ENCODE peak calls at places on chromosomes 2 and 18, in four cellular contexts. One of them, this sample, is unnamed. For H3K27me3 and H3K9me3, the result is how much of the 10 kb centered on the place peaks cover.

GRCh38 chr2:112881217-112882000 is 29.6 kb upstream of the IL37 start:
- DNase-seq in SJSA1: peak
- DNase-seq in neural progenitor cell: no peak
- DNase-seq in upper lobe of right lung: no peak
- DNase-seq in this sample: no peak

GRCh38 chr2:32464441-32464840 is 107.6 kb downstream of the BIRC6 start:
- DNase-seq in SJSA1: no peak
- DNase-seq in neural progenitor cell: no peak
- DNase-seq in upper lobe of right lung: no peak
- DNase-seq in this sample: no peak

GRCh38 chr2:11343626-11344341 is 652 bp downstream of the ROCK2 start:
- DNase-seq in SJSA1: peak
- DNase-seq in neural progenitor cell: peak
- DNase-seq in upper lobe of right lung: peak
- DNase-seq in this sample: peak

GRCh38 chr18:62485684-62486083 is 37.1 kb upstream of the ZCCHC2 start:
- DNase-seq in SJSA1: no peak
- DNase-seq in neural progenitor cell: no peak
- DNase-seq in upper lobe of right lung: no peak
- DNase-seq in this sample: no peak

GRCh38 chr2:199458806-199459285 is 1.1 kb upstream of the SATB2 start:
- DNase-seq in SJSA1: no peak
- DNase-seq in neural progenitor cell: no peak
- DNase-seq in upper lobe of right lung: no peak
- DNase-seq in this sample: no peak

GRCh38 chr2:12076810-12077209 is 330.4 kb downstream of the LPIN1 start:
- DNase-seq in SJSA1: no peak
- DNase-seq in neural progenitor cell: no peak
- DNase-seq in upper lobe of right lung: no peak
- DNase-seq in this sample: no peak

GRCh38 chr2:95025406-95026319 is at the start of gene MAL:
- DNase-seq in SJSA1: no peak
- DNase-seq in neural progenitor cell: peak
- DNase-seq in upper lobe of right lung: no peak
- DNase-seq in this sample: peak

GRCh38 chr18:12750076-12750707 is 47.4 kb downstream of the PSMG2 start:
- DNase-seq in SJSA1: no peak
- DNase-seq in neural progenitor cell: no peak
- DNase-seq in upper lobe of right lung: no peak
- DNase-seq in this sample: no peak

GRCh38 chr2:8533923-8534322 is 147.9 kb upstream of the ID2 start:
- DNase-seq in SJSA1: no peak
- DNase-seq in neural progenitor cell: no peak
- DNase-seq in upper lobe of right lung: no peak
- DNase-seq in this sample: no peak

GRCh38 chr2:8535821-8536685 is 145.8 kb upstream of the ID2 start:
- DNase-seq in SJSA1: no peak
- DNase-seq in neural progenitor cell: no peak
- DNase-seq in upper lobe of right lung: peak
- DNase-seq in this sample: no peak

GRCh38 chr2:8534729-8535397 is 147.0 kb upstream of the ID2 start:
- DNase-seq in SJSA1: no peak
- DNase-seq in neural progenitor cell: no peak
- DNase-seq in upper lobe of right lung: peak
- DNase-seq in this sample: no peak

GRCh38 chr2:8535398-8535755 is 146.5 kb upstream of the ID2 start:
- DNase-seq in SJSA1: no peak
- DNase-seq in neural progenitor cell: no peak
- DNase-seq in upper lobe of right lung: no peak
- DNase-seq in this sample: no peak

GRCh38 chr2:8534386-8534728 is 147.5 kb upstream of the ID2 start:
- DNase-seq in SJSA1: no peak
- DNase-seq in neural progenitor cell: no peak
- DNase-seq in upper lobe of right lung: no peak
- DNase-seq in this sample: no peak
- H3K27ac ChIP-seq in SJSA1: no peak
- H3K27ac ChIP-seq in neural progenitor cell: no peak
- H3K27ac ChIP-seq in upper lobe of right lung: peak
- H3K27ac ChIP-seq in this sample: no peak

GRCh38 chr2:219058541-219059374 is 2.0 kb downstream of the IHH start:
- DNase-seq in SJSA1: no peak
- DNase-seq in neural progenitor cell: peak
- DNase-seq in upper lobe of right lung: peak
- DNase-seq in this sample: no peak
- H3K27me3 ChIP-seq in SJSA1: half or more
- H3K27me3 ChIP-seq in neural progenitor cell: half or more
- H3K27me3 ChIP-seq in upper lobe of right lung: half or more
- H3K27me3 ChIP-seq in this sample: half or more

GRCh38 chr18:906416-907170 is 1.9 kb downstream of the ADCYAP1 start:
- DNase-seq in SJSA1: no peak
- DNase-seq in neural progenitor cell: peak
- DNase-seq in upper lobe of right lung: no peak
- DNase-seq in this sample: peak
- H3K9me3 ChIP-seq in SJSA1: under half
- H3K9me3 ChIP-seq in neural progenitor cell: under half
- H3K9me3 ChIP-seq in upper lobe of right lung: under half
- H3K9me3 ChIP-seq in this sample: under half

DNA sequence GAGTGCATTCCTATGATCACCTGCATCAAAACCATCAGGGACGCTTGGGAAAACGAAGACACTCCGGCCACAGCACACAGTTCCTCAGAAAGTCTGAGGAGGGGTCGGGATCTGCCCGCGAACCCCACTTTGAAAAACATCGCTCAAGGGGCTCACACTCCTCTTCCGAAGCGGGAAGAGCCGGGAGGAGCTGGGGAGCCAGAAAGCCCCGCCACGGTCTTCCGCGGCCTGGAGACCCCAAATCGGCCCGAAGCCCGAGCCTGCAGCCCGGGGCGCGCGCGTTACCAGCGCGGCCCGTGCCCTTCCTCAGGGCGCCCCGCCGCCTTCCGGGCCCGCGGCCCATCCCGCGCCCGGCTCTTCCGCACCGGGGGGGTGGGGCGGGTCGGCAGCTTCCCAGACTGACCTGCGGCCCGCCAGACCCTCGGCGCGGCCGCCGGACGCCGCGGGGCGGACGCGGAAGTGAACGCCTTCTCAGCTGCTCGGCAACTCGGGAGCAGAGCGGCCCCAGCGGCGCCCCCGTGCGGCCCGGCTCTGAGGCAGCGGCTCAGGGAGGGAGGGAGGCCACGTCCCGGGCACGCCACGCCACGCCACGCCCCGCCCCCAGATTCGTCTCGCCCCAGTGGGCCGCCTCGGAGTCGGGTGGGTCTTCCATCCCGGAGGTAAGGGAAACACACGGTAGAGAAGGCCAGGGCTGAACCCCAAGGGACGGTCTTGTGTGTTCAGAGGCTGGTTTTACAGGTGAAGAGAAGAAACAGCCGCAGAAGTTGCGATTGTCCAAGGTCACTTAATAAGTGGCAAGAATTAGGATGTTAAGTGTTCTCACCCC is at the start of gene KCTD18:
- DNase-seq in SJSA1: peak
- DNase-seq in neural progenitor cell: peak
- DNase-seq in upper lobe of right lung: peak
- DNase-seq in this sample: peak
- H3K27ac ChIP-seq in SJSA1: peak
- H3K27ac ChIP-seq in neural progenitor cell: no peak
- H3K27ac ChIP-seq in upper lobe of right lung: peak
- H3K27ac ChIP-seq in this sample: peak

GRCh38 chr2:110702514-110702913 is 24.7 kb upstream of the BUB1 start:
- DNase-seq in SJSA1: no peak
- DNase-seq in neural progenitor cell: no peak
- DNase-seq in upper lobe of right lung: no peak
- DNase-seq in this sample: no peak
- H3K27me3 ChIP-seq in SJSA1: under half
- H3K27me3 ChIP-seq in neural progenitor cell: under half
- H3K27me3 ChIP-seq in upper lobe of right lung: under half
- H3K27me3 ChIP-seq in this sample: half or more

GRCh38 chr2:45809205-45809604 is 157.7 kb downstream of the PRKCE start:
- DNase-seq in SJSA1: no peak
- DNase-seq in neural progenitor cell: no peak
- DNase-seq in upper lobe of right lung: no peak
- DNase-seq in this sample: no peak

GRCh38 chr2:45802739-45803138 is 151.3 kb downstream of the PRKCE start:
- DNase-seq in SJSA1: no peak
- DNase-seq in neural progenitor cell: no peak
- DNase-seq in upper lobe of right lung: no peak
- DNase-seq in this sample: no peak

GRCh38 chr2:45804990-45805755 is 153.7 kb downstream of the PRKCE start:
- DNase-seq in SJSA1: no peak
- DNase-seq in neural progenitor cell: no peak
- DNase-seq in upper lobe of right lung: no peak
- DNase-seq in this sample: no peak

GRCh38 chr2:45808294-45808693 is 156.8 kb downstream of the PRKCE start:
- DNase-seq in SJSA1: no peak
- DNase-seq in neural progenitor cell: no peak
- DNase-seq in upper lobe of right lung: no peak
- DNase-seq in this sample: no peak

DNA sequence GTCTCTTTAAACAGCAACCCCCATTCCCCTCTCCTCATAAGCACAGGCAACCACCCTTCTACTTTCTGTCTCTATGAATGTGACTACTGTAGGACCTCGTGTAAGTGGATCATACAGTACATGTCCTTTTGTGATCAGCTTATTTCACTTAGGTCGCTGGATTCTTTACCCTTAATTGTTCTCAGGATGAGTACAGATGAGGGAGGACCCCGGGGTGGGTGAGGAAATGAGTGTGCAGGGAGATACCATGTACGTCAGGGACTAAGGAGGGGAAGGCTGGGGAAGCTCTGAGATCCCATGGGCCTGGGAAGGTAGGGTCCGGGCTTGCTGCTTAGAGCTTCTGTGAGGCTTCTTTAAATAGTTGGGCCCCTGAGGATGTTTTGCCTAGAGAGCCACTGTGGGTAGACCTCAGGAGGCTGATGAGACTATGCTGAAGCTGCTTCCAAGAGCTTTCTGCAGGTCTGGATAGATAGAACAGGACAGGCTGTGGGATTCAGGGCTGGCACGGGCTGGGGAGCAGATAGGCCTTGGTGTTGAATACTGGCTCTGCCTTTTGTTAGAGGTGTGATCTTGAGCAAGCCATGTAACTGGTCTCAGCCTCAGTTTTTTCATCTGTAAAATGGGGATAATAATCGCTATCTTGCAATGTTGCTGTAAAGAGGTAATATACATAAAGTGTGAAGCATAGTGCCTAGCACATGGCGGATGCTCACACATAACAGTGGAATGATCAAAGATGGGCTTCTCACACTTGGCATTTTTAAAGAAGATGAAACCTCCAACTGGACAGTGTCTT is 155.3 kb downstream of the PRKCE start:
- DNase-seq in SJSA1: no peak
- DNase-seq in neural progenitor cell: no peak
- DNase-seq in upper lobe of right lung: no peak
- DNase-seq in this sample: no peak
- H3K9me3 ChIP-seq in SJSA1: under half
- H3K9me3 ChIP-seq in neural progenitor cell: under half
- H3K9me3 ChIP-seq in upper lobe of right lung: under half
- H3K9me3 ChIP-seq in this sample: under half

DNA sequence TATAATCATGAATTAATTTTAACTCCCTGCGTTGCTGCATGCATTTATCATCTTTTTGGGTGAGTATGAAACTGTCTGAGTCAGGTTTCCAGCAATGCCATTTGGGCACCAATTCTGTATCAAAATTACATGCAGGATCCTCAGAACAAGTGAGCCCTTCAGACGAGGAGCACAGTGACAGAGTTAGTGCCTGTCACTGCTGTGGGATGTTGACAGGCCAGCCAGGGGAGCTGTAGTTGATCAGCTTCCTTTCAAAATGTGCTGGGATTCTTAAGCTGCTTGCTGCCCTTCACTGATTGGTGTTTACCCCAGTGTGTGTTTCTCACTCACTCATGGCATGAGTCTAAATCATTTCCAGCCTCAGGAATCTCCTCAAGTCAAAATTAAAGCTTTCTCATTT is 109.2 kb downstream of the TPGS2 start:
- DNase-seq in SJSA1: no peak
- DNase-seq in neural progenitor cell: no peak
- DNase-seq in upper lobe of right lung: no peak
- DNase-seq in this sample: no peak
- H3K27ac ChIP-seq in SJSA1: no peak
- H3K27ac ChIP-seq in neural progenitor cell: no peak
- H3K27ac ChIP-seq in upper lobe of right lung: no peak
- H3K27ac ChIP-seq in this sample: no peak